ENCODE peak calls at places on chromosomes 1 and 21, in four cellular contexts. One of them, this sample, is unnamed.

GRCh38 chr21:44932366-44933181 is 7.3 kb upstream of the SLX9 start:
- DNase-seq in MM.1S: no peak
- DNase-seq in PC-9: no peak
- DNase-seq in naive thymus-derived CD4-positive, alpha-beta T cell: peak
- DNase-seq in this sample: no peak

GRCh38 chr1:182890927-182891610 is 51.9 kb downstream of the DHX9 start:
- DNase-seq in MM.1S: no peak
- DNase-seq in PC-9: no peak
- DNase-seq in naive thymus-derived CD4-positive, alpha-beta T cell: no peak
- DNase-seq in this sample: no peak

GRCh38 chr1:110672001-110672752 is 2.6 kb downstream of the KCNA3 start:
- DNase-seq in MM.1S: peak
- DNase-seq in PC-9: no peak
- DNase-seq in naive thymus-derived CD4-positive, alpha-beta T cell: peak
- DNase-seq in this sample: no peak

GRCh38 chr1:154730986-154731489 is 123.1 kb upstream of the ADAR start:
- DNase-seq in MM.1S: no peak
- DNase-seq in PC-9: no peak
- DNase-seq in naive thymus-derived CD4-positive, alpha-beta T cell: no peak
- DNase-seq in this sample: no peak

GRCh38 chr1:109632671-109633346 is 13.2 kb downstream of the AMPD2 start:
- DNase-seq in MM.1S: no peak
- DNase-seq in PC-9: peak
- DNase-seq in naive thymus-derived CD4-positive, alpha-beta T cell: no peak
- DNase-seq in this sample: no peak

GRCh38 chr1:3213730-3214129 is 144.7 kb downstream of the PRDM16 start:
- DNase-seq in MM.1S: no peak
- DNase-seq in PC-9: no peak
- DNase-seq in naive thymus-derived CD4-positive, alpha-beta T cell: no peak
- DNase-seq in this sample: no peak

GRCh38 chr1:65109515-65109914 is 38.5 kb upstream of the AK4 start:
- DNase-seq in MM.1S: no peak
- DNase-seq in PC-9: no peak
- DNase-seq in naive thymus-derived CD4-positive, alpha-beta T cell: no peak
- DNase-seq in this sample: no peak

GRCh38 chr1:182087951-182088350 is 26.4 kb upstream of the ZNF648 start:
- DNase-seq in MM.1S: no peak
- DNase-seq in PC-9: peak
- DNase-seq in naive thymus-derived CD4-positive, alpha-beta T cell: peak
- DNase-seq in this sample: peak

GRCh38 chr1:3820316-3820715 is 24.0 kb upstream of the LRRC47 start:
- DNase-seq in MM.1S: no peak
- DNase-seq in PC-9: no peak
- DNase-seq in naive thymus-derived CD4-positive, alpha-beta T cell: no peak
- DNase-seq in this sample: no peak

GRCh38 chr1:12472798-12473551 is 145.0 kb downstream of the DHRS3 start:
- DNase-seq in MM.1S: no peak
- DNase-seq in PC-9: no peak
- DNase-seq in naive thymus-derived CD4-positive, alpha-beta T cell: peak
- DNase-seq in this sample: no peak

GRCh38 chr1:234879157-234880080 is 249.2 kb downstream of the TOMM20 start:
- DNase-seq in MM.1S: peak
- DNase-seq in PC-9: no peak
- DNase-seq in naive thymus-derived CD4-positive, alpha-beta T cell: no peak
- DNase-seq in this sample: no peak

GRCh38 chr1:87600070-87600469 is 271.4 kb downstream of the LMO4 start:
- DNase-seq in MM.1S: no peak
- DNase-seq in PC-9: no peak
- DNase-seq in naive thymus-derived CD4-positive, alpha-beta T cell: no peak
- DNase-seq in this sample: no peak

GRCh38 chr1:20343149-20343936 is 52.7 kb downstream of the VWA5B1 start:
- DNase-seq in MM.1S: no peak
- DNase-seq in PC-9: no peak
- DNase-seq in naive thymus-derived CD4-positive, alpha-beta T cell: peak
- DNase-seq in this sample: no peak

GRCh38 chr1:201665036-201665435 is 126.1 kb downstream of the NAV1 start:
- DNase-seq in MM.1S: no peak
- DNase-seq in PC-9: no peak
- DNase-seq in naive thymus-derived CD4-positive, alpha-beta T cell: no peak
- DNase-seq in this sample: no peak

GRCh38 chr1:76866566-76866965 is 714 bp upstream of the ST6GALNAC5 start:
- DNase-seq in MM.1S: no peak
- DNase-seq in PC-9: no peak
- DNase-seq in naive thymus-derived CD4-positive, alpha-beta T cell: no peak
- DNase-seq in this sample: no peak

GRCh38 chr21:45108808-45109800 is 34.7 kb downstream of the ADARB1 start:
- DNase-seq in MM.1S: peak
- DNase-seq in PC-9: no peak
- DNase-seq in naive thymus-derived CD4-positive, alpha-beta T cell: no peak
- DNase-seq in this sample: no peak

GRCh38 chr1:232675267-232675666 is 45.3 kb upstream of the SIPA1L2 start:
- DNase-seq in MM.1S: no peak
- DNase-seq in PC-9: no peak
- DNase-seq in naive thymus-derived CD4-positive, alpha-beta T cell: no peak
- DNase-seq in this sample: no peak

GRCh38 chr21:42513985-42514882 is 582 bp downstream of the SLC37A1 start:
- DNase-seq in MM.1S: no peak
- DNase-seq in PC-9: no peak
- DNase-seq in naive thymus-derived CD4-positive, alpha-beta T cell: peak
- DNase-seq in this sample: no peak

GRCh38 chr1:171913385-171913784 is 72.1 kb downstream of the DNM3 start:
- DNase-seq in MM.1S: no peak
- DNase-seq in PC-9: no peak
- DNase-seq in naive thymus-derived CD4-positive, alpha-beta T cell: no peak
- DNase-seq in this sample: peak

GRCh38 chr1:84598846-84599741 is 24.9 kb upstream of the CTBS start:
- DNase-seq in MM.1S: peak
- DNase-seq in PC-9: peak
- DNase-seq in naive thymus-derived CD4-positive, alpha-beta T cell: no peak
- DNase-seq in this sample: peak

GRCh38 chr1:38114231-38114630 is 67.6 kb upstream of the POU3F1 start:
- DNase-seq in MM.1S: no peak
- DNase-seq in PC-9: no peak
- DNase-seq in naive thymus-derived CD4-positive, alpha-beta T cell: no peak
- DNase-seq in this sample: no peak

GRCh38 chr1:105830614-105831146 is 1225.8 kb upstream of the PRMT6 start:
- DNase-seq in MM.1S: no peak
- DNase-seq in PC-9: no peak
- DNase-seq in naive thymus-derived CD4-positive, alpha-beta T cell: no peak
- DNase-seq in this sample: no peak

GRCh38 chr1:201493757-201494617 is 12.9 kb downstream of the CSRP1 start:
- DNase-seq in MM.1S: no peak
- DNase-seq in PC-9: no peak
- DNase-seq in naive thymus-derived CD4-positive, alpha-beta T cell: no peak
- DNase-seq in this sample: no peak

GRCh38 chr21:18608226-18608625 is 204.6 kb upstream of the TMPRSS15 start:
- DNase-seq in MM.1S: no peak
- DNase-seq in PC-9: no peak
- DNase-seq in naive thymus-derived CD4-positive, alpha-beta T cell: no peak
- DNase-seq in this sample: no peak

GRCh38 chr1:94384485-94385353 is 33.5 kb upstream of the ABCD3 start:
- DNase-seq in MM.1S: no peak
- DNase-seq in PC-9: peak
- DNase-seq in naive thymus-derived CD4-positive, alpha-beta T cell: peak
- DNase-seq in this sample: no peak

GRCh38 chr1:58264462-58264861 is 282.1 kb downstream of the OMA1 start:
- DNase-seq in MM.1S: no peak
- DNase-seq in PC-9: no peak
- DNase-seq in naive thymus-derived CD4-positive, alpha-beta T cell: no peak
- DNase-seq in this sample: no peak

GRCh38 chr1:79089946-79090345 is 83.4 kb upstream of the ADGRL4 start:
- DNase-seq in MM.1S: no peak
- DNase-seq in PC-9: no peak
- DNase-seq in naive thymus-derived CD4-positive, alpha-beta T cell: no peak
- DNase-seq in this sample: peak

GRCh38 chr1:81921851-81922462 is 121.2 kb downstream of the ADGRL2 start:
- DNase-seq in MM.1S: no peak
- DNase-seq in PC-9: no peak
- DNase-seq in naive thymus-derived CD4-positive, alpha-beta T cell: no peak
- DNase-seq in this sample: no peak

GRCh38 chr1:14855278-14855677 is 256.8 kb downstream of the KAZN start:
- DNase-seq in MM.1S: no peak
- DNase-seq in PC-9: no peak
- DNase-seq in naive thymus-derived CD4-positive, alpha-beta T cell: no peak
- DNase-seq in this sample: no peak

GRCh38 chr1:3350441-3351261 is 103.8 kb upstream of the ARHGEF16 start:
- DNase-seq in MM.1S: no peak
- DNase-seq in PC-9: no peak
- DNase-seq in naive thymus-derived CD4-positive, alpha-beta T cell: no peak
- DNase-seq in this sample: no peak

This sample was measured in foreskin keratinocyte.